ENCODE peak calls at places on chromosome 20, in four cellular contexts. One of them, this sample, is unnamed.

GRCh38 chr20:63490416-63490815 is 8.5 kb downstream of the EEF1A2 start:
- DNase-seq in mesenchymal stem cell: no peak
- DNase-seq in trophoblast cell: no peak
- DNase-seq in H9: peak
- DNase-seq in this sample: no peak

GRCh38 chr20:25510202-25510601 is 75.1 kb downstream of the NINL start:
- DNase-seq in mesenchymal stem cell: no peak
- DNase-seq in trophoblast cell: no peak
- DNase-seq in H9: no peak
- DNase-seq in this sample: no peak

GRCh38 chr20:53643031-53643832 is 49.6 kb upstream of the ZNF217 start:
- DNase-seq in mesenchymal stem cell: peak
- DNase-seq in trophoblast cell: peak
- DNase-seq in H9: no peak
- DNase-seq in this sample: no peak

GRCh38 chr20:7841967-7842301 is 98.3 kb downstream of the HAO1 start:
- DNase-seq in mesenchymal stem cell: peak
- DNase-seq in trophoblast cell: no peak
- DNase-seq in H9: no peak
- DNase-seq in this sample: no peak

GRCh38 chr20:60091284-60091683 is 133.1 kb downstream of the CDH26 start:
- DNase-seq in mesenchymal stem cell: no peak
- DNase-seq in trophoblast cell: no peak
- DNase-seq in H9: no peak
- DNase-seq in this sample: no peak

GRCh38 chr20:22531756-22532155 is 52.6 kb downstream of the FOXA2 start:
- DNase-seq in mesenchymal stem cell: no peak
- DNase-seq in trophoblast cell: no peak
- DNase-seq in H9: no peak
- DNase-seq in this sample: no peak

GRCh38 chr20:1945660-1946059 is 48.2 kb downstream of the PDYN start:
- DNase-seq in mesenchymal stem cell: no peak
- DNase-seq in trophoblast cell: no peak
- DNase-seq in H9: no peak
- DNase-seq in this sample: no peak

GRCh38 chr20:3172933-3173581 is at the start of gene LZTS3:
- DNase-seq in mesenchymal stem cell: peak
- DNase-seq in trophoblast cell: peak
- DNase-seq in H9: peak
- DNase-seq in this sample: peak

GRCh38 chr20:21514553-21515251 is 838 bp upstream of the NKX2-2 start:
- DNase-seq in mesenchymal stem cell: no peak
- DNase-seq in trophoblast cell: no peak
- DNase-seq in H9: peak
- DNase-seq in this sample: no peak

GRCh38 chr20:21615617-21616080 is 89.8 kb upstream of the PAX1 start:
- DNase-seq in mesenchymal stem cell: no peak
- DNase-seq in trophoblast cell: peak
- DNase-seq in H9: peak
- DNase-seq in this sample: peak

GRCh38 chr20:60559462-60559861 is 601.2 kb downstream of the CDH26 start:
- DNase-seq in mesenchymal stem cell: no peak
- DNase-seq in trophoblast cell: no peak
- DNase-seq in H9: peak
- DNase-seq in this sample: peak

GRCh38 chr20:19335916-19336315 is 123.5 kb downstream of the SLC24A3 start:
- DNase-seq in mesenchymal stem cell: no peak
- DNase-seq in trophoblast cell: peak
- DNase-seq in H9: no peak
- DNase-seq in this sample: no peak

DNA sequence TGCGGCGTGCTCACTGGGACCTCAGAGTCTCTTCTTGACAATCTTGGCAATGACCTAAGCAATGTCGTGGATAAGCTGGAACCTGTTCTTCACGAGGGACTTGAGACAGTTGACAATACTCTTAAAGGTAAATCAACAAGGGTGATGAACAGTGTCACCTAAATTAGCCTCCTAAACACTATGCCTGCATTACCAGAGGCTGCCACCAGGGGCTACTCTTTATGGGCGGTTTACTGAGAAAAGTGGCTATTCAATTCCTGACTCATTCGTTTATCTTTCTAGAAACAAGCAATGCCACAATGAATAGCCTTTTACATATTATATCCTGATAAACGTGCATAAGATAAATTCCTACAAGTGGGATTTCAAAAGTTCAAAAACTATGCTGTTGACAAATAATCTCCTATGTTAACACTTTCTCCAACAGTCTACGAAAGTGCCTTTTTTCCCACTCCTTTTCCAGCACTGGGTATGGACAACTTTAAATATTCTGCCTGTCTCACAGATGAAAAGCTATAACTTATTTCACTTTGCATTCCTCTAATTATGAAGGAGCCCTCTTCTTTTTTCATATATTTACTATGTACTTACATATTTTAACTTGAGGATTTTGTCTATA is 1.3 kb downstream of the BPIFA2 start:
- DNase-seq in mesenchymal stem cell: no peak
- DNase-seq in trophoblast cell: peak
- DNase-seq in H9: no peak
- DNase-seq in this sample: no peak
- H3K9ac ChIP-seq in mesenchymal stem cell: no peak
- H3K9ac ChIP-seq in trophoblast cell: no peak
- H3K9ac ChIP-seq in H9: no peak
- H3K9ac ChIP-seq in this sample: no peak

DNA sequence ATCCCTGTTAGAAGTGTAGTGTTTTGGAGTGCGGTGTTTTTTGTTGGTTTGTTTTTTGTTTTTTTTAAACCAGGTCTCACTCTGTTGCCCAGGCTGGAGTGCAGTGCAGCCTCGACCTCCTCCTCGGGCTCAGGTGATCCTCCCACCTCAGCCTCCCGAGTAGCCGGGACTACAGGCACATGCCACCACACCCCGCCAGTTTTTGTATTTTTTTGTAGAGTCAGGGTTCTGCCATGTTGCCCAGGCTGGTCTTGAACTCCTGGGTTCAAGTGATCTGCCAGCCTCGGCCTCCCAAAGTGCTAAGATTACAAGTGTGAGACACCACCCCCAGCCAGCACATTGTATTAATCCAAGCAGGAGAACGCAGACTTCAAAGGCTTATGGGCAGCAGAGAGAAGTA is 1.3 kb upstream of the TOP1 start:
- DNase-seq in mesenchymal stem cell: no peak
- DNase-seq in trophoblast cell: no peak
- DNase-seq in H9: no peak
- DNase-seq in this sample: no peak
- H2BK12ac ChIP-seq in mesenchymal stem cell: no peak
- H2BK12ac ChIP-seq in trophoblast cell: no peak
- H2BK12ac ChIP-seq in H9: no peak
- H2BK12ac ChIP-seq in this sample: no peak

GRCh38 chr20:34388678-34389077 is 25.6 kb downstream of the ITCH start:
- DNase-seq in mesenchymal stem cell: no peak
- DNase-seq in trophoblast cell: no peak
- DNase-seq in H9: no peak
- DNase-seq in this sample: no peak

GRCh38 chr20:34385464-34385863 is 22.4 kb downstream of the ITCH start:
- DNase-seq in mesenchymal stem cell: no peak
- DNase-seq in trophoblast cell: no peak
- DNase-seq in H9: no peak
- DNase-seq in this sample: no peak

GRCh38 chr20:34390769-34391447 is 27.8 kb downstream of the ITCH start:
- DNase-seq in mesenchymal stem cell: peak
- DNase-seq in trophoblast cell: peak
- DNase-seq in H9: no peak
- DNase-seq in this sample: no peak

GRCh38 chr20:34389206-34389953 is 26.3 kb downstream of the ITCH start:
- DNase-seq in mesenchymal stem cell: no peak
- DNase-seq in trophoblast cell: no peak
- DNase-seq in H9: no peak
- DNase-seq in this sample: no peak

GRCh38 chr20:34388000-34388399 is 24.9 kb downstream of the ITCH start:
- DNase-seq in mesenchymal stem cell: no peak
- DNase-seq in trophoblast cell: no peak
- DNase-seq in H9: no peak
- DNase-seq in this sample: no peak
- H3K9ac ChIP-seq in mesenchymal stem cell: no peak
- H3K9ac ChIP-seq in trophoblast cell: no peak
- H3K9ac ChIP-seq in H9: no peak
- H3K9ac ChIP-seq in this sample: no peak

DNA sequence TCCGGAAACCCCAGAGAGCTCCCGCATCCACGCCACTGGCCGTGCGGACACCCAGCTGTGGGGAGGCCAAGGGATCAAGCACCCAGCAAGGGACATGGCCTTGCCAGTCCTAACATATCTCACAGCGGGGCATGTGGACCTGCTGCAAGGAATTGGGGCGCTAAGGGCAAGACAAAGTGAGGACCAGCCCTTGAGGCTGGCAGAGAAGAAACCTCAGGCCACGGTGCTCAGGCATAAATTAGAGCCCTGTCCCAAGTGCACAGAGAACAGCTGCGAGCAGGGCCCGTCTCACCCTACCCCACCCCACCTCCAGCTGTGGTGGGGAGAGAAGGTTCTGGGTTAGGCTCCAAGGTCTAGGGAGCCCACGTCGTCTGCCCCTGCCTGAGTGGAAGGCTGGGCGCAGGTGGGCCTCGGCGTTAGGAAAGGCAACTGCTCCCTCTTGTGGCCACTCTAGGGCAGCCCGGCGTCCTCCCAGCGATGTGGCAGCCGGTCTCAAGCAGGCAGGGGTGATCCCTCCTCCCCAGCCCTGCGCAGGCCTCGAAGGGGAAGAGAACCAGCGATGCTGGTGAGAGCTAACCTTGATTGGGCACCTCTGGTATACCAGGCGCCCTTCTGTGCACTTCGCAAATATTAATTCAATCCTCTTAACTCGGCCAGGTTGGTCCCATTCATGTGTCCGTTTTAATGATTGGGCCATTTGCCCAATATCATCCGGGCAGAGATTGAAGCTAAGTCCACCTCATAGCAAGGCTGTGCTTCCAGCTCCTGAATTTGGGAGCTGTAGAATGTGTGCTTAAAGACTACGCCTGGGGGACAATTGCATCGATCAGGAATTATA is 235.8 kb downstream of the NFATC2 start:
- DNase-seq in mesenchymal stem cell: peak
- DNase-seq in trophoblast cell: peak
- DNase-seq in H9: peak
- DNase-seq in this sample: peak
- H2BK12ac ChIP-seq in mesenchymal stem cell: peak
- H2BK12ac ChIP-seq in trophoblast cell: peak
- H2BK12ac ChIP-seq in H9: no peak
- H2BK12ac ChIP-seq in this sample: peak

GRCh38 chr20:48738399-48739304 is 89.1 kb downstream of the PREX1 start:
- DNase-seq in mesenchymal stem cell: no peak
- DNase-seq in trophoblast cell: no peak
- DNase-seq in H9: no peak
- DNase-seq in this sample: no peak
- H3K9ac ChIP-seq in mesenchymal stem cell: no peak
- H3K9ac ChIP-seq in trophoblast cell: no peak
- H3K9ac ChIP-seq in H9: no peak
- H3K9ac ChIP-seq in this sample: no peak

GRCh38 chr20:62451970-62452369 is 23.8 kb downstream of the GATA5 start:
- DNase-seq in mesenchymal stem cell: no peak
- DNase-seq in trophoblast cell: no peak
- DNase-seq in H9: no peak
- DNase-seq in this sample: no peak
- H2BK12ac ChIP-seq in mesenchymal stem cell: no peak
- H2BK12ac ChIP-seq in trophoblast cell: no peak
- H2BK12ac ChIP-seq in H9: no peak
- H2BK12ac ChIP-seq in this sample: no peak

GRCh38 chr20:4971064-4971463 is 30.2 kb downstream of the SLC23A2 start:
- DNase-seq in mesenchymal stem cell: no peak
- DNase-seq in trophoblast cell: no peak
- DNase-seq in H9: no peak
- DNase-seq in this sample: no peak
- H3K9ac ChIP-seq in mesenchymal stem cell: no peak
- H3K9ac ChIP-seq in trophoblast cell: no peak
- H3K9ac ChIP-seq in H9: no peak
- H3K9ac ChIP-seq in this sample: no peak

GRCh38 chr20:52209154-52209571 is 17.6 kb upstream of the ZFP64 start:
- DNase-seq in mesenchymal stem cell: no peak
- DNase-seq in trophoblast cell: no peak
- DNase-seq in H9: peak
- DNase-seq in this sample: no peak
- H2BK12ac ChIP-seq in mesenchymal stem cell: no peak
- H2BK12ac ChIP-seq in trophoblast cell: no peak
- H2BK12ac ChIP-seq in H9: no peak
- H2BK12ac ChIP-seq in this sample: no peak

GRCh38 chr20:4545526-4545925 is 176.2 kb upstream of the PRND start:
- DNase-seq in mesenchymal stem cell: no peak
- DNase-seq in trophoblast cell: no peak
- DNase-seq in H9: no peak
- DNase-seq in this sample: no peak
- H3K9ac ChIP-seq in mesenchymal stem cell: no peak
- H3K9ac ChIP-seq in trophoblast cell: no peak
- H3K9ac ChIP-seq in H9: no peak
- H3K9ac ChIP-seq in this sample: no peak

GRCh38 chr20:46213946-46214830 is 94.1 kb downstream of the CDH22 start:
- DNase-seq in mesenchymal stem cell: no peak
- DNase-seq in trophoblast cell: no peak
- DNase-seq in H9: no peak
- DNase-seq in this sample: no peak
- H2BK12ac ChIP-seq in mesenchymal stem cell: no peak
- H2BK12ac ChIP-seq in trophoblast cell: no peak
- H2BK12ac ChIP-seq in H9: no peak
- H2BK12ac ChIP-seq in this sample: no peak

This sample was measured in neuronal stem cell.